ENCODE peak calls at places on chromosomes 6 and 20, in four cellular contexts. One of them, this sample, is unnamed.

GRCh38 chr6:116200619-116201249 is 53.1 kb downstream of the TSPYL4 start:
- DNase-seq in H1: no peak
- DNase-seq in trophoblast cell: no peak
- DNase-seq in IMR-90: peak; percentile 83
- DNase-seq in this sample: no peak

GRCh38 chr20:4190792-4191519 is 175.6 kb upstream of the RNF24 start:
- DNase-seq in H1: no peak
- DNase-seq in trophoblast cell: no peak
- DNase-seq in IMR-90: no peak
- DNase-seq in this sample: no peak

GRCh38 chr6:3326981-3327380 is 68.2 kb downstream of the PSMG4 start:
- DNase-seq in H1: no peak
- DNase-seq in trophoblast cell: no peak
- DNase-seq in IMR-90: no peak
- DNase-seq in this sample: no peak

GRCh38 chr20:62980970-62981369 is 25.8 kb downstream of the BHLHE23 start:
- DNase-seq in H1: no peak
- DNase-seq in trophoblast cell: no peak
- DNase-seq in IMR-90: no peak
- DNase-seq in this sample: peak; percentile 51

GRCh38 chr20:1302578-1303541 is 26.1 kb downstream of the SDCBP2 start:
- DNase-seq in H1: no peak
- DNase-seq in trophoblast cell: no peak
- DNase-seq in IMR-90: no peak
- DNase-seq in this sample: no peak

GRCh38 chr20:7855545-7855944 is 84.7 kb downstream of the HAO1 start:
- DNase-seq in H1: no peak
- DNase-seq in trophoblast cell: no peak
- DNase-seq in IMR-90: no peak
- DNase-seq in this sample: no peak

GRCh38 chr6:332671-333070 is 40.4 kb downstream of the DUSP22 start:
- DNase-seq in H1: no peak
- DNase-seq in trophoblast cell: no peak
- DNase-seq in IMR-90: peak; percentile 70
- DNase-seq in this sample: no peak

GRCh38 chr20:38395165-38395564 is 40.0 kb downstream of the SNHG17 start:
- DNase-seq in H1: no peak
- DNase-seq in trophoblast cell: no peak
- DNase-seq in IMR-90: no peak
- DNase-seq in this sample: no peak

GRCh38 chr6:11329841-11330765 is 97.6 kb upstream of the NEDD9 start:
- DNase-seq in H1: no peak
- DNase-seq in trophoblast cell: no peak
- DNase-seq in IMR-90: no peak
- DNase-seq in this sample: no peak

GRCh38 chr6:143842468-143842901 is 653 bp upstream of the LTV1 start:
- DNase-seq in H1: no peak
- DNase-seq in trophoblast cell: no peak
- DNase-seq in IMR-90: peak; percentile 59
- DNase-seq in this sample: no peak

GRCh38 chr6:143843689-143844405 is 709 bp downstream of the LTV1 start:
- DNase-seq in H1: no peak
- DNase-seq in trophoblast cell: no peak
- DNase-seq in IMR-90: peak; percentile 11
- DNase-seq in this sample: no peak

GRCh38 chr6:143840595-143840994 is 2.5 kb upstream of the LTV1 start:
- DNase-seq in H1: no peak
- DNase-seq in trophoblast cell: no peak
- DNase-seq in IMR-90: no peak
- DNase-seq in this sample: no peak

GRCh38 chr6:143845033-143845432 is 1.9 kb downstream of the LTV1 start:
- DNase-seq in H1: no peak
- DNase-seq in trophoblast cell: no peak
- DNase-seq in IMR-90: no peak
- DNase-seq in this sample: no peak

GRCh38 chr6:143842902-143843688 is at the start of gene LTV1:
- DNase-seq in H1: peak; percentile 96
- DNase-seq in trophoblast cell: peak; percentile 93
- DNase-seq in IMR-90: peak; percentile 96
- DNase-seq in this sample: peak; percentile 97
- H2BK5ac ChIP-seq in H1: peak within 1 kb of the TSS; percentile 93
- H2BK5ac ChIP-seq in trophoblast cell: peak within 1 kb of the TSS; percentile 76
- H2BK5ac ChIP-seq in IMR-90: peak within 1 kb of the TSS; percentile 91
- H2BK5ac ChIP-seq in this sample: no peak within 1 kb of the TSS

GRCh38 chr20:51354769-51355319 is 187.7 kb downstream of the NFATC2 start:
- DNase-seq in H1: no peak
- DNase-seq in trophoblast cell: no peak
- DNase-seq in IMR-90: peak; percentile 84
- DNase-seq in this sample: no peak

GRCh38 chr20:51350941-51351631 is 191.4 kb downstream of the NFATC2 start:
- DNase-seq in H1: no peak
- DNase-seq in trophoblast cell: no peak
- DNase-seq in IMR-90: peak; percentile 95
- DNase-seq in this sample: no peak

GRCh38 chr20:51352790-51353189 is 189.7 kb downstream of the NFATC2 start:
- DNase-seq in H1: no peak
- DNase-seq in trophoblast cell: no peak
- DNase-seq in IMR-90: no peak
- DNase-seq in this sample: no peak

GRCh38 chr20:51356871-51357270 is 185.6 kb downstream of the NFATC2 start:
- DNase-seq in H1: no peak
- DNase-seq in trophoblast cell: no peak
- DNase-seq in IMR-90: no peak
- DNase-seq in this sample: no peak

DNA sequence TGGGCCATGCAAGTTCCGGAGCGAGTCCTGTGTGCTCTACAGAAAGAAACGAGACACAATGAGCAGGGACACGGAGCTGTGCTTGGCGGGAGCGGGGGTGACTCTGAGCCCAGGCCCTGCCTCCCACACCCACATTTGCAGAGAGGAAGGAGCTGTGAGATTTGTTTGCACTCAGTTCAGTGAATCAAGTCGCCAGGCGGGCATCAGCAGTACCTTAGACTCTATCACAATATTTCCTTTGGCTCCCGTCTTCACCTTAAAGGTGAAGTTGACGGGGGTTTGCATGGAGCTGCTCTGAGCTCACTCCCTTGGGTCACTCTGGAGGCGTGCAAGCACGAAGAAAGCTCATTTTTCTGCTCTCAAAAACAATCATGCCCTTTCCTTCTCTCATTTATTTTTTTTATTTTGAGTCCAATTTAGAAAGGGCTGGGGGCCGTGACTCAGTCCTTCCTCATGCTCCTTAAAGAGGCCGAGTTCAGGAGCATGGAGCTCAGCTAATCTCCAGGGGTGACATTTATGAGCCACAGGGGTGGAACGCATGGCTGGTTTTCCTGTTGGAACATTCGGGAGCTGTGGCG is 188.2 kb downstream of the NFATC2 start:
- DNase-seq in H1: no peak
- DNase-seq in trophoblast cell: no peak
- DNase-seq in IMR-90: peak; percentile 85
- DNase-seq in this sample: no peak
- H4K8ac ChIP-seq in H1: no peak overlapping the region
- H4K8ac ChIP-seq in trophoblast cell: no peak overlapping the region
- H4K8ac ChIP-seq in IMR-90: peak overlapping the region; percentile 51
- H4K8ac ChIP-seq in this sample: no peak overlapping the region

GRCh38 chr6:105991561-105992314 is 94.4 kb upstream of the PRDM1 start:
- DNase-seq in H1: peak; percentile 67
- DNase-seq in trophoblast cell: peak; percentile 65
- DNase-seq in IMR-90: no peak
- DNase-seq in this sample: peak; percentile 54
- H3K9ac ChIP-seq in H1: no peak overlapping the region
- H3K9ac ChIP-seq in trophoblast cell: no peak overlapping the region
- H3K9ac ChIP-seq in IMR-90: peak overlapping the region; percentile 35
- H3K9ac ChIP-seq in this sample: no peak overlapping the region

GRCh38 chr20:52193133-52193532 is 1.6 kb upstream of the ZFP64 start:
- DNase-seq in H1: no peak
- DNase-seq in trophoblast cell: no peak
- DNase-seq in IMR-90: no peak
- DNase-seq in this sample: no peak
- H2BK5ac ChIP-seq in H1: no peak overlapping the region
- H2BK5ac ChIP-seq in trophoblast cell: no peak overlapping the region
- H2BK5ac ChIP-seq in IMR-90: no peak overlapping the region
- H2BK5ac ChIP-seq in this sample: no peak overlapping the region

DNA sequence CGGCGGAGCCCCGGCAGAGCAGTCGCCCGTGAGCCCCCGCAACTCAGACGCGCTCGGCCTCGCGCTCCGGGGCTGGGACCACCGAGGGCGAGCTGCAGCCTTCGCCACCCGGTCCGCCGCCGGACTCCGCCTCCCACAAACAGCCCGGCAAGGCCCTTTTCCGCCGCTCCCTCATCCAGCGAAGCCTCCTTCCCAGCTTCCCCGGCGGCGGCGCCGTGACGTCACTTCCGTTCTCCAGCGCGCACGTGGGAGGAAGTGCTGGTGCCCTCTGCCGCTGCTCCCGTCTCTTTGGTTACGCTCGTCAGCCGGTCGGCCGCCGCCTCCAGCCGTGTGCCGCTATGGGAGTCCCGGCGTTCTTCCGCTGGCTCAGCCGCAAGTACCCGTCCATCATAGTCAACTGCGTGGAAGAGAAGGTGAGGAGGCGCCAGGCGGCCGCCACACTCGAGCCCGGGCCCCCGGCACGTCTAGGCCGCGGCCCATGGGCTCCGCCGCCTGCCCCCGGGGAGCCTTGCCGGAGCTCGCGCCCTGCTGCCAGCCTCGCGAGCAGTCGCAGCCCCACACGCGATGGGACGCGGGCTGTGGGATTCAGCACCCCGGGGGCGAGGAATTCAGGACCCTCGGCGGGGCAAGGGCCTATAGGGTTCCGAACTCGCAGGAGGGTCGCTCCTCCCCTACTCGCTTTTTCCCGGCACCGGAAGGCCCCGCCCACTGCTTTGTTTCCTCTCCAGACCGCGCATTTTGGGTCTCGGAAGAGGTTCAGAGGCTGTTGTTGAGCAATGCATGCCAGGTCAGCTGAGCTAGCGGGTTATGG is at the start of gene XRN2:
- DNase-seq in H1: peak; percentile 98
- DNase-seq in trophoblast cell: peak; percentile 92
- DNase-seq in IMR-90: peak; percentile 93
- DNase-seq in this sample: peak; percentile 95
- H4K8ac ChIP-seq in H1: peak within 1 kb of the TSS; percentile 99
- H4K8ac ChIP-seq in trophoblast cell: peak within 1 kb of the TSS; percentile 99
- H4K8ac ChIP-seq in IMR-90: peak within 1 kb of the TSS; percentile 96
- H4K8ac ChIP-seq in this sample: no peak within 1 kb of the TSS